ENCODE peak calls at places on chromosomes 13 and 19, in five cellular contexts. One of them, this sample, is unnamed.

GRCh38 chr19:47781590-47782318 is 3.3 kb downstream of the SELENOW start:
- DNase-seq in Caco-2: no peak
- DNase-seq in neural crest cell: no peak
- DNase-seq in fibroblast of lung: no peak
- DNase-seq in astrocyte of the spinal cord: no peak
- DNase-seq in this sample: no peak

GRCh38 chr19:43476606-43477005 is 11.2 kb upstream of the LYPD3 start:
- DNase-seq in fibroblast of lung: peak; percentile 84
- DNase-seq in astrocyte of the spinal cord: peak; percentile 69
- DNase-seq in neural crest cell: no peak
- DNase-seq in Caco-2: no peak
- DNase-seq in this sample: peak; percentile 81

GRCh38 chr19:7701049-7701653 is 780 bp downstream of the FCER2 start:
- DNase-seq in neural crest cell: no peak
- DNase-seq in fibroblast of lung: no peak
- DNase-seq in astrocyte of the spinal cord: no peak
- DNase-seq in Caco-2: no peak
- DNase-seq in this sample: no peak

GRCh38 chr19:18364826-18365528 is 21.0 kb upstream of the GDF15 start:
- DNase-seq in Caco-2: peak; percentile 61
- DNase-seq in neural crest cell: no peak
- DNase-seq in astrocyte of the spinal cord: peak; percentile 99
- DNase-seq in fibroblast of lung: peak; percentile 100
- DNase-seq in this sample: peak; percentile 99

GRCh38 chr13:32228330-32229041 is 86.7 kb downstream of the ZAR1L start:
- DNase-seq in neural crest cell: no peak
- DNase-seq in fibroblast of lung: peak; percentile 76
- DNase-seq in Caco-2: peak; percentile 85
- DNase-seq in astrocyte of the spinal cord: peak; percentile 75
- DNase-seq in this sample: no peak

GRCh38 chr13:49571299-49572240 is 13.8 kb downstream of the RCBTB1 start:
- DNase-seq in astrocyte of the spinal cord: no peak
- DNase-seq in fibroblast of lung: no peak
- DNase-seq in Caco-2: no peak
- DNase-seq in neural crest cell: no peak
- DNase-seq in this sample: no peak

GRCh38 chr19:6074709-6075403 is 35.4 kb downstream of the RFX2 start:
- DNase-seq in fibroblast of lung: no peak
- DNase-seq in neural crest cell: no peak
- DNase-seq in astrocyte of the spinal cord: no peak
- DNase-seq in Caco-2: no peak
- DNase-seq in this sample: no peak

GRCh38 chr13:23918208-23918607 is 20.9 kb upstream of the C1QTNF9B start:
- DNase-seq in fibroblast of lung: peak; percentile 52
- DNase-seq in astrocyte of the spinal cord: peak; percentile 20
- DNase-seq in Caco-2: no peak
- DNase-seq in neural crest cell: no peak
- DNase-seq in this sample: no peak

GRCh38 chr13:27043013-27043412 is 128.6 kb downstream of the USP12 start:
- DNase-seq in neural crest cell: no peak
- DNase-seq in astrocyte of the spinal cord: peak; percentile 96
- DNase-seq in Caco-2: no peak
- DNase-seq in fibroblast of lung: peak; percentile 97
- DNase-seq in this sample: peak; percentile 94

DNA sequence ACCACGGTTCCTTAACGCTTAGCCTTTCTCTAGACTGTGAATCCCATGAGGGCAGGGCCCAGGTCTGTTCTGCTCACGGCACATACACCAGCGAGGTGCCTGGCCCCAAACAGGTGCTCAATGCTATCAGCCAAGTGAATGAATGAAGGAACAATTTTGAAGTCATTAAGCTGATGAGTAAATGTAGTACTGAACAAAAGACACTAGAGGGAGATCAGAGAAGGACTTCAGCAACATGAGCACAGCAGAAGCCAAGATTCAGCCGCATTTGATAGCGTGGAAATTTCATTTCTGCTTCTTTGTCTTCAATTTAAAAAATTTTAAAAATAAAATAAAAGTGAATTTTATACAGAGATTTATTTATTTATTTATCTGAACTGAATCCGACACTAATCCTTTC is 20.1 kb upstream of the MYO16 start:
- DNase-seq in astrocyte of the spinal cord: peak; percentile 53
- DNase-seq in neural crest cell: no peak
- DNase-seq in fibroblast of lung: peak; percentile 2
- DNase-seq in Caco-2: no peak
- DNase-seq in this sample: peak; percentile 35
- TF ChIP-seq CTCF in astrocyte of the spinal cord: peak; percentile 61
- TF ChIP-seq CTCF in neural crest cell: peak; percentile 63
- TF ChIP-seq CTCF in fibroblast of lung: peak; percentile 17
- TF ChIP-seq CTCF in Caco-2: peak; percentile 50
- TF ChIP-seq CTCF in this sample: peak; percentile 57

DNA sequence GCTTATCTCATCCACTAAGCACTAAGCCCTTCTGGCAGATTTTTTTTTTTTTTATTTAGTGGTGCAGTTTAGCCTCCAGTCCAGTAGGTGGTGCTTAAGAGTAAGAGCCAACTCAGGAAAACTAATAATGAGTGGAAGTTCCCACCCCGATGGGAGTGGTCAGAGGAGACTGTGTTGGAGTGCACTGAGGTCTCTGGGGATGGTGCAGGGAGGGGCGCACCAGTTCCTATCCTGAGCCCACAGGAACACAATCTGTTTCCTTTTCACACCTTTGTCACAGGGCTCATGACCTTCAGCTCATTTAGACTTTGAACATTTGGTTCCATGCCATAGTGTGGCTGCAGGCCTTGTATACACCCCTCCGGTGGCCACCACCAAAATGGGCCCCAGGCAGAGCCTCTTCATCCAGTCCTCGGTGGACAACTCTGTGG is 367.4 kb downstream of the SPRY2 start:
- DNase-seq in neural crest cell: no peak
- DNase-seq in fibroblast of lung: no peak
- DNase-seq in astrocyte of the spinal cord: no peak
- DNase-seq in Caco-2: no peak
- DNase-seq in this sample: no peak
- TF ChIP-seq CTCF in neural crest cell: peak; percentile 62
- TF ChIP-seq CTCF in fibroblast of lung: peak; percentile 44
- TF ChIP-seq CTCF in astrocyte of the spinal cord: peak; percentile 41
- TF ChIP-seq CTCF in Caco-2: peak; percentile 45
- TF ChIP-seq CTCF in this sample: peak; percentile 43

GRCh38 chr13:107675847-107676550 is 539.3 kb downstream of the LIG4 start:
- DNase-seq in Caco-2: no peak
- DNase-seq in fibroblast of lung: no peak
- DNase-seq in astrocyte of the spinal cord: no peak
- DNase-seq in neural crest cell: no peak
- DNase-seq in this sample: no peak
- TF ChIP-seq CTCF in Caco-2: no peak
- TF ChIP-seq CTCF in fibroblast of lung: no peak
- TF ChIP-seq CTCF in astrocyte of the spinal cord: no peak
- TF ChIP-seq CTCF in neural crest cell: no peak
- TF ChIP-seq CTCF in this sample: no peak

GRCh38 chr19:41808663-41809566 is 12.5 kb downstream of the CEACAM3 start:
- DNase-seq in astrocyte of the spinal cord: no peak
- DNase-seq in fibroblast of lung: no peak
- DNase-seq in neural crest cell: no peak
- DNase-seq in Caco-2: no peak
- DNase-seq in this sample: no peak
- TF ChIP-seq CTCF in astrocyte of the spinal cord: no peak
- TF ChIP-seq CTCF in fibroblast of lung: no peak
- TF ChIP-seq CTCF in neural crest cell: no peak
- TF ChIP-seq CTCF in Caco-2: no peak
- TF ChIP-seq CTCF in this sample: no peak

GRCh38 chr13:86760620-86761019 is 910.6 kb upstream of the SLITRK5 start:
- DNase-seq in fibroblast of lung: no peak
- DNase-seq in astrocyte of the spinal cord: no peak
- DNase-seq in neural crest cell: no peak
- DNase-seq in Caco-2: no peak
- DNase-seq in this sample: no peak

GRCh38 chr13:86765462-86765861 is 905.7 kb upstream of the SLITRK5 start:
- DNase-seq in neural crest cell: no peak
- DNase-seq in astrocyte of the spinal cord: no peak
- DNase-seq in Caco-2: no peak
- DNase-seq in fibroblast of lung: no peak
- DNase-seq in this sample: no peak
- TF ChIP-seq CTCF in neural crest cell: no peak
- TF ChIP-seq CTCF in astrocyte of the spinal cord: no peak
- TF ChIP-seq CTCF in Caco-2: no peak
- TF ChIP-seq CTCF in fibroblast of lung: no peak
- TF ChIP-seq CTCF in this sample: no peak

GRCh38 chr19:16441661-16442071 is 30.1 kb downstream of the EPS15L1 start:
- DNase-seq in astrocyte of the spinal cord: no peak
- DNase-seq in neural crest cell: peak; percentile 59
- DNase-seq in Caco-2: no peak
- DNase-seq in fibroblast of lung: no peak
- DNase-seq in this sample: no peak
- TF ChIP-seq CTCF in astrocyte of the spinal cord: peak; percentile 68
- TF ChIP-seq CTCF in neural crest cell: peak; percentile 67
- TF ChIP-seq CTCF in Caco-2: peak; percentile 71
- TF ChIP-seq CTCF in fibroblast of lung: peak; percentile 12
- TF ChIP-seq CTCF in this sample: peak; percentile 54

DNA sequence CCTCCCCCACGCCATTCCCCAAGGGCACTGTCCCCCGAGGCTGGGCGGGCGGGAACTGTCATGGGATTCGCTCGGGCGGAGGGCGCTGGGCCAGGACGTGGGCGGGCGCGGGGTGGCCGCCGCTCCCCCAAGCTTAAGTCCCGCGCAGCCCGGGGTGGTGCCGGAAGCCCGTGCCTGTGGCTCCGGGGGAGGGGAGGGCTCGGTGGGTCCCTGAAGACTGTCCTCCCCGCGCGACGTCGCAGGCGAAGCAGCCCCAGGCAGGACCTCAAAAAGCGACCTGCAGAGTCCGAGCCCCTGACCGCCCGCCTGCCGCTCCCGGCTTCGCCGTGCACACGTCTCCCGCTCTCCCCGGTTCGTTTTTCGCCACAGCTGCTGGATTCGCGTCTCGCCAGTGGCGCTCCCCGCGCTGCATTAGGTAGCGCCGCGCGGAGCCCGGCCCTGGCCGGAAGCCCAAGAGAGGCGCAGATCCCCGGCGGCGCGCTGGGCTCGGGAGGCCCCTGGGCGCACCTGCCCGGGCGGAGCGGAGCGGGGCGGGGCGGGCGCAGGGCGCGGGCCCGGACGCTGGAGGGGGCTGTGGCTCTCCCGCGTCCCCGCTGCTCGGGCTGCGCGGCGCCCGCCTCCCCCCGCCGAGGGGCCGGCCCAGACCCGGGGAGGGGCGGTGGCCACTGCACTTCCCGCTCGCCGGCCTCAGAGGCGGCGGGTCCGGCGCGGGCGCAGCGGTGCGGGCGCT is at the start of gene FARP1:
- DNase-seq in neural crest cell: peak; percentile 66
- DNase-seq in astrocyte of the spinal cord: peak; percentile 66
- DNase-seq in fibroblast of lung: peak; percentile 64
- DNase-seq in Caco-2: peak; percentile 88
- DNase-seq in this sample: no peak
- TF ChIP-seq CTCF in neural crest cell: peak; percentile 51
- TF ChIP-seq CTCF in astrocyte of the spinal cord: peak; percentile 22
- TF ChIP-seq CTCF in fibroblast of lung: no peak
- TF ChIP-seq CTCF in Caco-2: no peak
- TF ChIP-seq CTCF in this sample: no peak

This sample was measured in astrocyte of the cerebellum.